ENCODE peak calls at places on chromosomes 12 and 14, in five cellular contexts. K is stimulated activated CD4-positive, alpha-beta T cell treated with anti-CD3 and anti-CD28 coated beads, Interleukin-1b, Interleukin-23, amount 100 ng/mL, for 1 hour; V is endodermal cell; A is mesendoderm; T is activated T-helper 1 cell treated with anti-CD3 and anti-CD28 coated beads, Interleukin-12 subunit alpha, Interleukin-12 subunit beta, Interleukin-2, Interleukin-4 antibody, amounts not matched to agents 30 ng/mL and 10 ng/mL and 1 ng/mL, durations not matched to agents 14 hours and 24 hours and 36 hours. F is an unnamed sample.

GRCh38 chr12:2924019-2924418 is 33.3 kb downstream of the TULP3 start:
- DNase-seq in K (no peak), V (no peak), A (no peak), T (no peak), F (peak; percentile 60)

GRCh38 chr12:57620936-57621496 is 9.8 kb downstream of the ARHGEF25 start:
- DNase-seq in K (no peak), V (peak; percentile 84), A (no peak), T (no peak), F (no peak)

GRCh38 chr12:130925616-130926015 is 28.1 kb upstream of the ADGRD1 start:
- DNase-seq in K (no peak), V (no peak), A (no peak), T (no peak), F (no peak)

GRCh38 chr12:62533755-62534107 is 67.1 kb downstream of the MON2 start:
- DNase-seq in K (no peak), V (no peak), A (no peak), T (no peak), F (no peak)

GRCh38 chr14:60561845-60562746 is 53.1 kb downstream of the SIX6 start:
- DNase-seq in K (no peak), V (peak; percentile 89), A (peak; percentile 91), T (no peak), F (peak; percentile 80)

GRCh38 chr12:110670161-110670701 is 18.7 kb downstream of the HVCN1 start:
- DNase-seq in K (no peak), V (no peak), A (no peak), T (peak; percentile 37), F (no peak)

GRCh38 chr12:90987101-90987500 is 17.7 kb downstream of the EPYC start:
- DNase-seq in K (no peak), V (no peak), A (no peak), T (no peak), F (no peak)

GRCh38 chr12:56256326-56256960 is 1.7 kb downstream of the ANKRD52 start:
- DNase-seq in K (no peak), V (peak; percentile 81), A (peak; percentile 55), T (no peak), F (peak; percentile 46)

GRCh38 chr14:76546426-76547221 is 170.7 kb downstream of the ESRRB start:
- DNase-seq in K (no peak), V (peak; percentile 92), A (peak; percentile 91), T (no peak), F (no peak)

GRCh38 chr12:115213538-115213961 is 529.6 kb upstream of the TBX3 start:
- DNase-seq in K (no peak), V (peak; percentile 72), A (peak; percentile 42), T (no peak), F (no peak)

GRCh38 chr12:116592116-116592637 is 33.0 kb downstream of the MAP1LC3B2 start:
- DNase-seq in K (no peak), V (no peak), A (no peak), T (no peak), F (peak; percentile 48)

GRCh38 chr12:113226696-113227095 is 5.4 kb downstream of the TPCN1 start:
- DNase-seq in K (no peak), V (no peak), A (no peak), T (no peak), F (no peak)

GRCh38 chr12:1778911-1779310 is 41.5 kb upstream of the LRTM2 start:
- DNase-seq in K (no peak), V (no peak), A (no peak), T (no peak), F (no peak)

GRCh38 chr12:75721790-75722189 is 210.4 kb upstream of the KRR1 start:
- DNase-seq in K (no peak), V (no peak), A (no peak), T (no peak), F (peak; percentile 23)

GRCh38 chr14:60288279-60288678 is 39.3 kb downstream of the PPM1A start:
- DNase-seq in K (no peak), V (no peak), A (no peak), T (no peak), F (no peak)

GRCh38 chr12:24909667-24910066 is 39.2 kb downstream of the BCAT1 start:
- DNase-seq in K (no peak), V (no peak), A (no peak), T (no peak), F (peak; percentile 82)

GRCh38 chr12:88684170-88684569 is 103.9 kb upstream of the KITLG start:
- DNase-seq in K (no peak), V (no peak), A (no peak), T (no peak), F (no peak)

GRCh38 chr12:67460388-67460787 is 188.2 kb upstream of the DYRK2 start:
- DNase-seq in K (no peak), V (no peak), A (no peak), T (no peak), F (no peak)

GRCh38 chr12:6943719-6944380 is at the start of the genes C12orf57 and RNU7-1:
- DNase-seq in K (no peak), V (peak; percentile 98), A (peak; percentile 99), T (peak; percentile 78), F (peak; percentile 95)

GRCh38 chr14:28676481-28676880 is 90.1 kb upstream of the FOXG1 start:
- DNase-seq in K (no peak), V (no peak), A (peak; percentile 42), T (no peak), F (peak; percentile 37)

GRCh38 chr12:4482936-4483335 is 37.3 kb upstream of the FGF6 start:
- DNase-seq in K (no peak), V (no peak), A (no peak), T (no peak), F (no peak)

GRCh38 chr14:22112004-22112403 is 438.4 kb upstream of the OR4E1 start:
- DNase-seq in K (no peak), V (peak; percentile 71), A (peak; percentile 24), T (no peak), F (no peak)